ENCODE peak calls at places on chromosomes 12 and 14, in eight cellular contexts. R is lung, Q is fibroblast of lung, S is Panc1, O is heart left ventricle, D is body of pancreas, J is Caco-2, V is upper lobe of left lung. H is an unnamed sample.

GRCh38 chr14:103626150-103626850 is 2.7 kb upstream of the KLC1 start:
- DNase-seq in R (no peak), J (no peak), V (no peak), O (no peak), Q (no peak), D (no peak), S (no peak), H (no peak)

GRCh38 chr14:36221097-36221496 is 44.6 kb upstream of the PTCSC3 start:
- DNase-seq in S (no peak), Q (no peak), R (no peak), O (no peak), D (no peak), J (no peak), V (no peak), H (no peak)

GRCh38 chr14:51735851-51736250 is 84.1 kb downstream of the FRMD6 start:
- DNase-seq in J (no peak), D (no peak), V (no peak), Q (peak; percentile 29), O (no peak), R (no peak), S (no peak), H (no peak)

GRCh38 chr14:90453401-90453951 is 56.6 kb downstream of the CALM1 start:
- DNase-seq in O (peak; percentile 48), J (no peak), R (no peak), V (peak; percentile 81), S (no peak), D (peak; percentile 36), Q (peak; percentile 26), H (no peak)

GRCh38 chr12:110100315-110100970 is 23.7 kb upstream of the IFT81 start:
- DNase-seq in S (peak; percentile 53), D (peak; percentile 67), J (peak; percentile 75), O (peak; percentile 45), R (peak; percentile 66), Q (peak; percentile 85), V (no peak), H (peak; percentile 55)

GRCh38 chr12:65605019-65605418 is 219.3 kb upstream of the HMGA2 start:
- DNase-seq in O (no peak), V (no peak), R (no peak), J (no peak), S (no peak), D (no peak), Q (peak; percentile 52), H (no peak)

GRCh38 chr14:99654235-99655000 is 9.5 kb downstream of the HHIPL1 start:
- DNase-seq in D (peak; percentile 52), R (peak; percentile 63), V (no peak), S (no peak), J (no peak), O (no peak), Q (peak; percentile 79), H (peak; percentile 46)

GRCh38 chr14:97848351-97848980 is 1051.3 kb downstream of the VRK1 start:
- DNase-seq in S (no peak), J (peak; percentile 5), Q (no peak), V (no peak), R (no peak), D (no peak), O (no peak), H (no peak)

GRCh38 chr14:60637138-60637489 is 12.2 kb downstream of the SIX1 start:
- DNase-seq in Q (no peak), S (no peak), V (no peak), J (no peak), R (no peak), D (no peak), O (no peak), H (no peak)

GRCh38 chr14:103728141-103728540 is 12.5 kb downstream of the ZFYVE21 start:
- DNase-seq in D (no peak), O (no peak), V (peak; percentile 82), Q (no peak), R (no peak), S (no peak), J (no peak), H (no peak)

GRCh38 chr12:64560395-64561301 is 49.6 kb upstream of the RASSF3 start:
- DNase-seq in J (no peak), Q (peak; percentile 100), D (no peak), S (peak; percentile 67), R (no peak), O (no peak), V (no peak), H (peak; percentile 99)

GRCh38 chr12:1185460-1186182 is 194.6 kb downstream of the ERC1 start:
- DNase-seq in Q (no peak), R (no peak), V (no peak), D (no peak), S (no peak), O (no peak), J (no peak), H (no peak)

GRCh38 chr12:109274381-109274780 is 34.7 kb downstream of the FOXN4 start:
- DNase-seq in Q (no peak), O (peak; percentile 14), J (no peak), D (no peak), R (no peak), V (no peak), S (no peak), H (no peak)

GRCh38 chr14:88983755-88984154 is 159.3 kb downstream of the TTC8 start:
- DNase-seq in V (no peak), O (no peak), S (no peak), Q (peak; percentile 67), R (no peak), D (no peak), J (no peak), H (peak; percentile 87)

GRCh38 chr14:20305265-20306078 is at the start of gene TTC5:
- DNase-seq in Q (peak; percentile 93), D (peak; percentile 85), J (peak; percentile 89), V (peak; percentile 41), O (peak; percentile 82), S (peak; percentile 80), R (peak; percentile 88), H (peak; percentile 81)

GRCh38 chr12:9940370-9940769 is 8.2 kb upstream of the CLEC2A start:
- DNase-seq in V (no peak), O (no peak), S (no peak), D (no peak), J (no peak), Q (peak; percentile 17), R (no peak), H (no peak)
- TF ChIP-seq CTCF in V (no peak), O (no peak), S (peak; percentile 27), D (peak; percentile 6), J (peak; percentile 28), Q (peak; percentile 44), R (no peak), H (peak; percentile 50)

DNA sequence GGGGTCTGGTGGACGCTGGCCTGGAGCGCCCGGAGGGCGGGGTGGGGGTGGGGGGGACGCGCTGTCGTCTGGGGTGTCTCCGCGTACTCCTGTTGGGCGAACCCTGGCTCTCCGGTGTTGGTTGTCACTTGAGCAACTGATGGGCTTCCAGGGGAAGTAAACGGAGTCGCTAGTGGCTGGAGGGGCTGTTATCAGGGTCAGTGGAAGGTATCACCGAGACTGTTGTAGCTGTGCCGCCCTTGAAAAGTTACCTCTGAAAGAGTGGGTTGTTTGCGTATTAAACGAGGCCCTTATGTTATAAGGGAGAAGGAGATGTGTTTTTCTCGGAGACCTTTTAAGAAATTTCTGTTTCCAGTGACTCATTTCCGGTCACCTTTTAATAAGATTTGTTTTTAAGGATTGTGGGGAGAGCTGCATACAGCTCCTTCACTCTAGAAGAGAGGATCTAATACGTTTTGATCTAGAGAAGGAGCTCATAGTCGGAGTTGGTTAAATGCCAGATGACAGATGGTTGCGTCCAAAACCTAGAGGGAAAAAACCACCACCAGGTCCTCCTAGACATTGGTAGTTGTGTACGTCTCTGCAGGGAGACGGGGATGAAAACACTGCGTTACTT is 699 bp upstream of the DBX2 start:
- DNase-seq in J (no peak), O (no peak), D (no peak), V (no peak), Q (peak; percentile 3), R (no peak), S (no peak), H (no peak)
- H3K4me3 ChIP-seq in J (peak overlapping the region; percentile 1), O (peak overlapping the region; percentile 51), D (no peak overlapping the region), V (peak overlapping the region; percentile 17), Q (no peak overlapping the region), R (no peak overlapping the region), S (peak overlapping the region; percentile 37), H (peak overlapping the region; percentile 45)

GRCh38 chr12:57224278-57224972 is 5.1 kb upstream of the SHMT2 start:
- DNase-seq in R (no peak), V (peak; percentile 33), S (no peak), J (no peak), D (no peak), O (no peak), Q (no peak), H (no peak)

GRCh38 chr12:57227315-57228115 is 2.0 kb upstream of the SHMT2 start:
- DNase-seq in O (no peak), V (no peak), D (no peak), R (no peak), S (no peak), Q (no peak), J (no peak), H (no peak)

GRCh38 chr12:57224973-57225679 is 4.4 kb upstream of the SHMT2 start:
- DNase-seq in O (no peak), Q (peak; percentile 32), V (peak; percentile 93), D (no peak), R (no peak), S (no peak), J (no peak), H (no peak)

GRCh38 chr12:57226588-57227314 is 2.8 kb upstream of the SHMT2 start:
- DNase-seq in J (no peak), Q (no peak), S (no peak), R (no peak), V (peak; percentile 57), O (no peak), D (no peak), H (no peak)

DNA sequence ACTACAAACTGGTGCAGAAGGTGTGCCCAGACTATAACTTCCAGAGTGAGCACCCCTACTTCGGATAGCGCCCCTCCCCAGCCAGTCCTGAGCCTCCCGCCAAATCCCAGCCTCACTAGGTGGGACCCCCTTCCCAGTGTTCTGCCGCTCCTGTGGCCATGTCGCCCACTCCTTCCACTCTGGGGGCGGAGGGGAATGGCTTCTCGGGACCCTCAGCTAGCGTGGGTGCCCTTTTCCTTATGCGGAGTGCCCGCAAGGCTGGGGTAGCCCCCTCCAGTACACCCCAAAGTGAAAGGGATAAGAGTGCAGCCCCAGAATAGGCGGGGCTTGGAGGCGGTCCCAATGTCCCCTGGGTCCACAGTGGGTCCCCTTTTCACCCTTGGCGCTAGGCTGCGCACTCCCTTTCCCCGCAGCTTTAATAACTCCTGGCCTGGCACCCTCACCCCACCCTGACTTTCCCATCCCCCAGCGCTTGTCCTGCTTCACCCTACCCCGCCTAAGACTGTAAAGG is 3.8 kb upstream of the SHMT2 start:
- DNase-seq in S (no peak), Q (no peak), D (no peak), R (no peak), J (no peak), V (no peak), O (no peak), H (no peak)
- H3K27me3 ChIP-seq in S (no peaks in the 10 kb centered on the region), Q (peaks cover 14% of the 10 kb centered on the region), D (no peaks in the 10 kb centered on the region), R (peaks cover 9% of the 10 kb centered on the region), J (no peaks in the 10 kb centered on the region), V (no peaks in the 10 kb centered on the region), O (peaks cover 27% of the 10 kb centered on the region), H (peaks cover 19% of the 10 kb centered on the region)

DNA sequence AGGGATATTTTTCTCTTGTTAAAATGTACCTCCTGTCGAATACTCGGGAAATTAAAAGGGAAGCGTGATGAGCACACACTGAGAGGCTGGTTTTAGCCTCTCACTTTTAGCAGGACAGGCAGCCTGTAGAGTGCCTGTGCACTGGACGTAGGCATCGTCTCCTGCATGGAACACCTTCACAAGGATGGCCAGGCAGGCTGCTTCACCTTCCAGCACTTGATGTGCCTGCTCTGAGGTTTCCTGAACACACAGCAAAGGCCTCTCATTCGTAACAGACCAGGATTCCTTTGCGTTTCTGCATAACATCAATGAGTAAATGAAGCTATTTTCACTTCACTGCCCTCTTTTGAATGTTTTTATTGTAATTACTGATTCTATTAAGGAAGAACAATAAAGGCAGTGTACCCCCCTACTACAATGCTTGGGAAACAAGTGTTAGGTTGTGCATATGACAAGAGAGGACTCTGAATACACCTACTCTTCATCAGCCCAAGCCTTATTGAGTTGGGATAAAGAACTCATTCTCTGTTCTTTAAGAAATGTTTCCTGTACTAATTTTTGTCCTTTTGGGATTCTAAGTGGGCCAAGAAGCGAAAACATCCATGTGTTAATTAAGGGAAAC is 1077.7 kb upstream of the FOXG1 start:
- DNase-seq in J (no peak), Q (no peak), D (no peak), O (no peak), S (no peak), R (no peak), V (no peak), H (no peak)
- TF ChIP-seq CTCF in J (no peak), Q (no peak), D (no peak), O (no peak), S (no peak), R (no peak), V (no peak), H (no peak)